ENCODE peak calls at places on chromosomes 5 and 9, in seven cellular contexts. One of them, this sample, is unnamed.

GRCh38 chr9:131503626-131504465 is 1.1 kb downstream of the POMT1 start:
- DNase-seq in AG10803: peak; percentile 35
- DNase-seq in frontal cortex: no peak
- DNase-seq in stomach: no peak
- DNase-seq in stimulated activated CD8-positive, alpha-beta memory T cell treated with anti-CD3 and anti-CD28 coated beads, Interleukin-15, amount 100 ng/mL, for 4 hours: peak; percentile 9
- DNase-seq in activated T-helper 1 cell treated with anti-CD3 and anti-CD28 coated beads, Interleukin-12 subunit alpha, Interleukin-12 subunit beta, Interleukin-2, Interleukin-4 antibody, amounts not matched to agents 30 ng/mL and 10 ng/mL and 1 ng/mL, durations not matched to agents 14 hours and 24 hours and 36 hours: peak; percentile 72
- DNase-seq in dermis microvascular lymphatic vessel endothelial cell: no peak
- DNase-seq in this sample: peak; percentile 51

GRCh38 chr5:50684721-50685120 is 18.3 kb downstream of the PARP8 start:
- DNase-seq in stomach: no peak
- DNase-seq in dermis microvascular lymphatic vessel endothelial cell: no peak
- DNase-seq in activated T-helper 1 cell treated with anti-CD3 and anti-CD28 coated beads, Interleukin-12 subunit alpha, Interleukin-12 subunit beta, Interleukin-2, Interleukin-4 antibody, amounts not matched to agents 30 ng/mL and 10 ng/mL and 1 ng/mL, durations not matched to agents 14 hours and 24 hours and 36 hours: no peak
- DNase-seq in stimulated activated CD8-positive, alpha-beta memory T cell treated with anti-CD3 and anti-CD28 coated beads, Interleukin-15, amount 100 ng/mL, for 4 hours: no peak
- DNase-seq in AG10803: no peak
- DNase-seq in frontal cortex: no peak
- DNase-seq in this sample: no peak

GRCh38 chr9:121197135-121197534 is 4.5 kb downstream of the RAB14 start:
- DNase-seq in stomach: no peak
- DNase-seq in frontal cortex: no peak
- DNase-seq in stimulated activated CD8-positive, alpha-beta memory T cell treated with anti-CD3 and anti-CD28 coated beads, Interleukin-15, amount 100 ng/mL, for 4 hours: no peak
- DNase-seq in activated T-helper 1 cell treated with anti-CD3 and anti-CD28 coated beads, Interleukin-12 subunit alpha, Interleukin-12 subunit beta, Interleukin-2, Interleukin-4 antibody, amounts not matched to agents 30 ng/mL and 10 ng/mL and 1 ng/mL, durations not matched to agents 14 hours and 24 hours and 36 hours: no peak
- DNase-seq in dermis microvascular lymphatic vessel endothelial cell: no peak
- DNase-seq in AG10803: no peak
- DNase-seq in this sample: no peak

GRCh38 chr5:153714732-153715287 is 224.3 kb downstream of the GRIA1 start:
- DNase-seq in activated T-helper 1 cell treated with anti-CD3 and anti-CD28 coated beads, Interleukin-12 subunit alpha, Interleukin-12 subunit beta, Interleukin-2, Interleukin-4 antibody, amounts not matched to agents 30 ng/mL and 10 ng/mL and 1 ng/mL, durations not matched to agents 14 hours and 24 hours and 36 hours: no peak
- DNase-seq in frontal cortex: no peak
- DNase-seq in AG10803: peak; percentile 30
- DNase-seq in stimulated activated CD8-positive, alpha-beta memory T cell treated with anti-CD3 and anti-CD28 coated beads, Interleukin-15, amount 100 ng/mL, for 4 hours: no peak
- DNase-seq in stomach: no peak
- DNase-seq in dermis microvascular lymphatic vessel endothelial cell: no peak
- DNase-seq in this sample: no peak

GRCh38 chr9:93207860-93208734 is 24.2 kb downstream of the WNK2 start:
- DNase-seq in frontal cortex: no peak
- DNase-seq in dermis microvascular lymphatic vessel endothelial cell: no peak
- DNase-seq in activated T-helper 1 cell treated with anti-CD3 and anti-CD28 coated beads, Interleukin-12 subunit alpha, Interleukin-12 subunit beta, Interleukin-2, Interleukin-4 antibody, amounts not matched to agents 30 ng/mL and 10 ng/mL and 1 ng/mL, durations not matched to agents 14 hours and 24 hours and 36 hours: no peak
- DNase-seq in stimulated activated CD8-positive, alpha-beta memory T cell treated with anti-CD3 and anti-CD28 coated beads, Interleukin-15, amount 100 ng/mL, for 4 hours: no peak
- DNase-seq in stomach: no peak
- DNase-seq in AG10803: no peak
- DNase-seq in this sample: no peak

GRCh38 chr5:26691486-26691885 is 346.9 kb downstream of the CDH9 start:
- DNase-seq in activated T-helper 1 cell treated with anti-CD3 and anti-CD28 coated beads, Interleukin-12 subunit alpha, Interleukin-12 subunit beta, Interleukin-2, Interleukin-4 antibody, amounts not matched to agents 30 ng/mL and 10 ng/mL and 1 ng/mL, durations not matched to agents 14 hours and 24 hours and 36 hours: no peak
- DNase-seq in AG10803: no peak
- DNase-seq in dermis microvascular lymphatic vessel endothelial cell: no peak
- DNase-seq in stimulated activated CD8-positive, alpha-beta memory T cell treated with anti-CD3 and anti-CD28 coated beads, Interleukin-15, amount 100 ng/mL, for 4 hours: no peak
- DNase-seq in frontal cortex: no peak
- DNase-seq in stomach: no peak
- DNase-seq in this sample: no peak

GRCh38 chr9:85522459-85523092 is 219.2 kb downstream of the AGTPBP1 start:
- DNase-seq in frontal cortex: no peak
- DNase-seq in stimulated activated CD8-positive, alpha-beta memory T cell treated with anti-CD3 and anti-CD28 coated beads, Interleukin-15, amount 100 ng/mL, for 4 hours: no peak
- DNase-seq in stomach: no peak
- DNase-seq in activated T-helper 1 cell treated with anti-CD3 and anti-CD28 coated beads, Interleukin-12 subunit alpha, Interleukin-12 subunit beta, Interleukin-2, Interleukin-4 antibody, amounts not matched to agents 30 ng/mL and 10 ng/mL and 1 ng/mL, durations not matched to agents 14 hours and 24 hours and 36 hours: peak; percentile 9
- DNase-seq in dermis microvascular lymphatic vessel endothelial cell: no peak
- DNase-seq in AG10803: peak; percentile 34
- DNase-seq in this sample: peak; percentile 76

GRCh38 chr5:96871686-96872085 is 4.6 kb upstream of the ERAP2 start:
- DNase-seq in stomach: no peak
- DNase-seq in activated T-helper 1 cell treated with anti-CD3 and anti-CD28 coated beads, Interleukin-12 subunit alpha, Interleukin-12 subunit beta, Interleukin-2, Interleukin-4 antibody, amounts not matched to agents 30 ng/mL and 10 ng/mL and 1 ng/mL, durations not matched to agents 14 hours and 24 hours and 36 hours: no peak
- DNase-seq in AG10803: no peak
- DNase-seq in stimulated activated CD8-positive, alpha-beta memory T cell treated with anti-CD3 and anti-CD28 coated beads, Interleukin-15, amount 100 ng/mL, for 4 hours: no peak
- DNase-seq in frontal cortex: no peak
- DNase-seq in dermis microvascular lymphatic vessel endothelial cell: no peak
- DNase-seq in this sample: no peak

GRCh38 chr9:95102001-95102433 is 215.5 kb downstream of the FANCC start:
- DNase-seq in AG10803: no peak
- DNase-seq in stomach: no peak
- DNase-seq in frontal cortex: peak; percentile 78
- DNase-seq in dermis microvascular lymphatic vessel endothelial cell: no peak
- DNase-seq in stimulated activated CD8-positive, alpha-beta memory T cell treated with anti-CD3 and anti-CD28 coated beads, Interleukin-15, amount 100 ng/mL, for 4 hours: no peak
- DNase-seq in activated T-helper 1 cell treated with anti-CD3 and anti-CD28 coated beads, Interleukin-12 subunit alpha, Interleukin-12 subunit beta, Interleukin-2, Interleukin-4 antibody, amounts not matched to agents 30 ng/mL and 10 ng/mL and 1 ng/mL, durations not matched to agents 14 hours and 24 hours and 36 hours: no peak
- DNase-seq in this sample: no peak

GRCh38 chr5:120532835-120533234 is 68.7 kb downstream of the PRR16 start:
- DNase-seq in activated T-helper 1 cell treated with anti-CD3 and anti-CD28 coated beads, Interleukin-12 subunit alpha, Interleukin-12 subunit beta, Interleukin-2, Interleukin-4 antibody, amounts not matched to agents 30 ng/mL and 10 ng/mL and 1 ng/mL, durations not matched to agents 14 hours and 24 hours and 36 hours: no peak
- DNase-seq in stimulated activated CD8-positive, alpha-beta memory T cell treated with anti-CD3 and anti-CD28 coated beads, Interleukin-15, amount 100 ng/mL, for 4 hours: no peak
- DNase-seq in stomach: no peak
- DNase-seq in AG10803: no peak
- DNase-seq in frontal cortex: no peak
- DNase-seq in dermis microvascular lymphatic vessel endothelial cell: no peak
- DNase-seq in this sample: peak; percentile 51

GRCh38 chr9:93262537-93263310 is 78.8 kb downstream of the WNK2 start:
- DNase-seq in stomach: peak; percentile 70
- DNase-seq in frontal cortex: no peak
- DNase-seq in activated T-helper 1 cell treated with anti-CD3 and anti-CD28 coated beads, Interleukin-12 subunit alpha, Interleukin-12 subunit beta, Interleukin-2, Interleukin-4 antibody, amounts not matched to agents 30 ng/mL and 10 ng/mL and 1 ng/mL, durations not matched to agents 14 hours and 24 hours and 36 hours: no peak
- DNase-seq in AG10803: no peak
- DNase-seq in dermis microvascular lymphatic vessel endothelial cell: no peak
- DNase-seq in stimulated activated CD8-positive, alpha-beta memory T cell treated with anti-CD3 and anti-CD28 coated beads, Interleukin-15, amount 100 ng/mL, for 4 hours: no peak
- DNase-seq in this sample: no peak

GRCh38 chr9:134441227-134442086 is 115.2 kb downstream of the RXRA start:
- DNase-seq in stimulated activated CD8-positive, alpha-beta memory T cell treated with anti-CD3 and anti-CD28 coated beads, Interleukin-15, amount 100 ng/mL, for 4 hours: no peak
- DNase-seq in AG10803: no peak
- DNase-seq in frontal cortex: no peak
- DNase-seq in dermis microvascular lymphatic vessel endothelial cell: no peak
- DNase-seq in stomach: no peak
- DNase-seq in activated T-helper 1 cell treated with anti-CD3 and anti-CD28 coated beads, Interleukin-12 subunit alpha, Interleukin-12 subunit beta, Interleukin-2, Interleukin-4 antibody, amounts not matched to agents 30 ng/mL and 10 ng/mL and 1 ng/mL, durations not matched to agents 14 hours and 24 hours and 36 hours: no peak
- DNase-seq in this sample: no peak

GRCh38 chr9:34338664-34339063 is 9.3 kb downstream of the NUDT2 start:
- DNase-seq in stimulated activated CD8-positive, alpha-beta memory T cell treated with anti-CD3 and anti-CD28 coated beads, Interleukin-15, amount 100 ng/mL, for 4 hours: no peak
- DNase-seq in frontal cortex: no peak
- DNase-seq in stomach: no peak
- DNase-seq in activated T-helper 1 cell treated with anti-CD3 and anti-CD28 coated beads, Interleukin-12 subunit alpha, Interleukin-12 subunit beta, Interleukin-2, Interleukin-4 antibody, amounts not matched to agents 30 ng/mL and 10 ng/mL and 1 ng/mL, durations not matched to agents 14 hours and 24 hours and 36 hours: no peak
- DNase-seq in AG10803: no peak
- DNase-seq in dermis microvascular lymphatic vessel endothelial cell: no peak
- DNase-seq in this sample: no peak

GRCh38 chr9:33377089-33377715 is 25.2 kb downstream of the AQP7 start:
- DNase-seq in stimulated activated CD8-positive, alpha-beta memory T cell treated with anti-CD3 and anti-CD28 coated beads, Interleukin-15, amount 100 ng/mL, for 4 hours: no peak
- DNase-seq in activated T-helper 1 cell treated with anti-CD3 and anti-CD28 coated beads, Interleukin-12 subunit alpha, Interleukin-12 subunit beta, Interleukin-2, Interleukin-4 antibody, amounts not matched to agents 30 ng/mL and 10 ng/mL and 1 ng/mL, durations not matched to agents 14 hours and 24 hours and 36 hours: no peak
- DNase-seq in dermis microvascular lymphatic vessel endothelial cell: no peak
- DNase-seq in AG10803: no peak
- DNase-seq in stomach: no peak
- DNase-seq in frontal cortex: no peak
- DNase-seq in this sample: no peak

GRCh38 chr5:140868721-140869554 is at the start of gene PCDHA11:
- DNase-seq in dermis microvascular lymphatic vessel endothelial cell: no peak
- DNase-seq in frontal cortex: peak; percentile 52
- DNase-seq in AG10803: no peak
- DNase-seq in stomach: no peak
- DNase-seq in stimulated activated CD8-positive, alpha-beta memory T cell treated with anti-CD3 and anti-CD28 coated beads, Interleukin-15, amount 100 ng/mL, for 4 hours: no peak
- DNase-seq in activated T-helper 1 cell treated with anti-CD3 and anti-CD28 coated beads, Interleukin-12 subunit alpha, Interleukin-12 subunit beta, Interleukin-2, Interleukin-4 antibody, amounts not matched to agents 30 ng/mL and 10 ng/mL and 1 ng/mL, durations not matched to agents 14 hours and 24 hours and 36 hours: no peak
- DNase-seq in this sample: peak; percentile 44

GRCh38 chr9:93677061-93677571 is 100.7 kb downstream of the PHF2 start:
- DNase-seq in frontal cortex: no peak
- DNase-seq in AG10803: no peak
- DNase-seq in stomach: peak; percentile 17
- DNase-seq in stimulated activated CD8-positive, alpha-beta memory T cell treated with anti-CD3 and anti-CD28 coated beads, Interleukin-15, amount 100 ng/mL, for 4 hours: no peak
- DNase-seq in activated T-helper 1 cell treated with anti-CD3 and anti-CD28 coated beads, Interleukin-12 subunit alpha, Interleukin-12 subunit beta, Interleukin-2, Interleukin-4 antibody, amounts not matched to agents 30 ng/mL and 10 ng/mL and 1 ng/mL, durations not matched to agents 14 hours and 24 hours and 36 hours: no peak
- DNase-seq in dermis microvascular lymphatic vessel endothelial cell: no peak
- DNase-seq in this sample: peak; percentile 27

GRCh38 chr5:172593306-172593705 is 47.8 kb upstream of the NEURL1B start:
- DNase-seq in activated T-helper 1 cell treated with anti-CD3 and anti-CD28 coated beads, Interleukin-12 subunit alpha, Interleukin-12 subunit beta, Interleukin-2, Interleukin-4 antibody, amounts not matched to agents 30 ng/mL and 10 ng/mL and 1 ng/mL, durations not matched to agents 14 hours and 24 hours and 36 hours: no peak
- DNase-seq in frontal cortex: no peak
- DNase-seq in stomach: no peak
- DNase-seq in AG10803: no peak
- DNase-seq in stimulated activated CD8-positive, alpha-beta memory T cell treated with anti-CD3 and anti-CD28 coated beads, Interleukin-15, amount 100 ng/mL, for 4 hours: no peak
- DNase-seq in dermis microvascular lymphatic vessel endothelial cell: no peak
- DNase-seq in this sample: no peak

GRCh38 chr9:136927343-136928261 is 16.9 kb downstream of the FBXW5 start:
- DNase-seq in stimulated activated CD8-positive, alpha-beta memory T cell treated with anti-CD3 and anti-CD28 coated beads, Interleukin-15, amount 100 ng/mL, for 4 hours: no peak
- DNase-seq in frontal cortex: no peak
- DNase-seq in AG10803: peak; percentile 10
- DNase-seq in activated T-helper 1 cell treated with anti-CD3 and anti-CD28 coated beads, Interleukin-12 subunit alpha, Interleukin-12 subunit beta, Interleukin-2, Interleukin-4 antibody, amounts not matched to agents 30 ng/mL and 10 ng/mL and 1 ng/mL, durations not matched to agents 14 hours and 24 hours and 36 hours: no peak
- DNase-seq in dermis microvascular lymphatic vessel endothelial cell: no peak
- DNase-seq in stomach: no peak
- DNase-seq in this sample: no peak

GRCh38 chr5:50947892-50948683 is 281.7 kb downstream of the PARP8 start:
- DNase-seq in stimulated activated CD8-positive, alpha-beta memory T cell treated with anti-CD3 and anti-CD28 coated beads, Interleukin-15, amount 100 ng/mL, for 4 hours: no peak
- DNase-seq in frontal cortex: no peak
- DNase-seq in activated T-helper 1 cell treated with anti-CD3 and anti-CD28 coated beads, Interleukin-12 subunit alpha, Interleukin-12 subunit beta, Interleukin-2, Interleukin-4 antibody, amounts not matched to agents 30 ng/mL and 10 ng/mL and 1 ng/mL, durations not matched to agents 14 hours and 24 hours and 36 hours: no peak
- DNase-seq in dermis microvascular lymphatic vessel endothelial cell: no peak
- DNase-seq in stomach: no peak
- DNase-seq in AG10803: no peak
- DNase-seq in this sample: no peak

GRCh38 chr5:133118741-133119140 is 66.9 kb downstream of the HSPA4 start:
- DNase-seq in stomach: no peak
- DNase-seq in AG10803: no peak
- DNase-seq in stimulated activated CD8-positive, alpha-beta memory T cell treated with anti-CD3 and anti-CD28 coated beads, Interleukin-15, amount 100 ng/mL, for 4 hours: no peak
- DNase-seq in activated T-helper 1 cell treated with anti-CD3 and anti-CD28 coated beads, Interleukin-12 subunit alpha, Interleukin-12 subunit beta, Interleukin-2, Interleukin-4 antibody, amounts not matched to agents 30 ng/mL and 10 ng/mL and 1 ng/mL, durations not matched to agents 14 hours and 24 hours and 36 hours: no peak
- DNase-seq in frontal cortex: no peak
- DNase-seq in dermis microvascular lymphatic vessel endothelial cell: no peak
- DNase-seq in this sample: peak; percentile 39

GRCh38 chr5:63697811-63698210 is 264.4 kb downstream of the HTR1A start:
- DNase-seq in stimulated activated CD8-positive, alpha-beta memory T cell treated with anti-CD3 and anti-CD28 coated beads, Interleukin-15, amount 100 ng/mL, for 4 hours: no peak
- DNase-seq in activated T-helper 1 cell treated with anti-CD3 and anti-CD28 coated beads, Interleukin-12 subunit alpha, Interleukin-12 subunit beta, Interleukin-2, Interleukin-4 antibody, amounts not matched to agents 30 ng/mL and 10 ng/mL and 1 ng/mL, durations not matched to agents 14 hours and 24 hours and 36 hours: no peak
- DNase-seq in AG10803: no peak
- DNase-seq in frontal cortex: no peak
- DNase-seq in stomach: no peak
- DNase-seq in dermis microvascular lymphatic vessel endothelial cell: no peak
- DNase-seq in this sample: no peak

GRCh38 chr5:177343777-177344176 is 7.7 kb downstream of the LMAN2 start:
- DNase-seq in AG10803: no peak
- DNase-seq in frontal cortex: no peak
- DNase-seq in stimulated activated CD8-positive, alpha-beta memory T cell treated with anti-CD3 and anti-CD28 coated beads, Interleukin-15, amount 100 ng/mL, for 4 hours: no peak
- DNase-seq in activated T-helper 1 cell treated with anti-CD3 and anti-CD28 coated beads, Interleukin-12 subunit alpha, Interleukin-12 subunit beta, Interleukin-2, Interleukin-4 antibody, amounts not matched to agents 30 ng/mL and 10 ng/mL and 1 ng/mL, durations not matched to agents 14 hours and 24 hours and 36 hours: no peak
- DNase-seq in dermis microvascular lymphatic vessel endothelial cell: no peak
- DNase-seq in stomach: no peak
- DNase-seq in this sample: no peak

GRCh38 chr5:151923865-151924264 is 786 bp downstream of the GLRA1 start:
- DNase-seq in frontal cortex: no peak
- DNase-seq in stomach: no peak
- DNase-seq in dermis microvascular lymphatic vessel endothelial cell: no peak
- DNase-seq in AG10803: no peak
- DNase-seq in stimulated activated CD8-positive, alpha-beta memory T cell treated with anti-CD3 and anti-CD28 coated beads, Interleukin-15, amount 100 ng/mL, for 4 hours: no peak
- DNase-seq in activated T-helper 1 cell treated with anti-CD3 and anti-CD28 coated beads, Interleukin-12 subunit alpha, Interleukin-12 subunit beta, Interleukin-2, Interleukin-4 antibody, amounts not matched to agents 30 ng/mL and 10 ng/mL and 1 ng/mL, durations not matched to agents 14 hours and 24 hours and 36 hours: no peak
- DNase-seq in this sample: peak; percentile 59

GRCh38 chr9:128271112-128271511 is 4.7 kb downstream of the GOLGA2 start:
- DNase-seq in stomach: peak; percentile 45
- DNase-seq in stimulated activated CD8-positive, alpha-beta memory T cell treated with anti-CD3 and anti-CD28 coated beads, Interleukin-15, amount 100 ng/mL, for 4 hours: no peak
- DNase-seq in dermis microvascular lymphatic vessel endothelial cell: no peak
- DNase-seq in AG10803: no peak
- DNase-seq in frontal cortex: no peak
- DNase-seq in activated T-helper 1 cell treated with anti-CD3 and anti-CD28 coated beads, Interleukin-12 subunit alpha, Interleukin-12 subunit beta, Interleukin-2, Interleukin-4 antibody, amounts not matched to agents 30 ng/mL and 10 ng/mL and 1 ng/mL, durations not matched to agents 14 hours and 24 hours and 36 hours: no peak
- DNase-seq in this sample: no peak

GRCh38 chr5:159034083-159034824 is 65.5 kb downstream of the EBF1 start:
- DNase-seq in AG10803: no peak
- DNase-seq in dermis microvascular lymphatic vessel endothelial cell: no peak
- DNase-seq in stimulated activated CD8-positive, alpha-beta memory T cell treated with anti-CD3 and anti-CD28 coated beads, Interleukin-15, amount 100 ng/mL, for 4 hours: no peak
- DNase-seq in frontal cortex: no peak
- DNase-seq in activated T-helper 1 cell treated with anti-CD3 and anti-CD28 coated beads, Interleukin-12 subunit alpha, Interleukin-12 subunit beta, Interleukin-2, Interleukin-4 antibody, amounts not matched to agents 30 ng/mL and 10 ng/mL and 1 ng/mL, durations not matched to agents 14 hours and 24 hours and 36 hours: no peak
- DNase-seq in stomach: no peak
- DNase-seq in this sample: peak; percentile 56

GRCh38 chr9:37144762-37145161 is 24.4 kb downstream of the ZCCHC7 start:
- DNase-seq in activated T-helper 1 cell treated with anti-CD3 and anti-CD28 coated beads, Interleukin-12 subunit alpha, Interleukin-12 subunit beta, Interleukin-2, Interleukin-4 antibody, amounts not matched to agents 30 ng/mL and 10 ng/mL and 1 ng/mL, durations not matched to agents 14 hours and 24 hours and 36 hours: no peak
- DNase-seq in frontal cortex: no peak
- DNase-seq in stomach: no peak
- DNase-seq in stimulated activated CD8-positive, alpha-beta memory T cell treated with anti-CD3 and anti-CD28 coated beads, Interleukin-15, amount 100 ng/mL, for 4 hours: no peak
- DNase-seq in AG10803: no peak
- DNase-seq in dermis microvascular lymphatic vessel endothelial cell: no peak
- DNase-seq in this sample: no peak